ENCODE peak calls at places on chromosome 18, in eight cellular contexts. One of them, this sample, is unnamed.

GRCh38 chr18:77087391-77088141 is 45.0 kb downstream of the MBP start:
- DNase-seq in transverse colon: peak
- DNase-seq in body of pancreas: peak
- DNase-seq in ovary: peak
- DNase-seq in spleen: peak
- DNase-seq in A549: no peak
- DNase-seq in upper lobe of left lung: no peak
- DNase-seq in sigmoid colon: peak
- DNase-seq in this sample: no peak

GRCh38 chr18:34809697-34810096 is 99.6 kb downstream of the DTNA start:
- DNase-seq in transverse colon: peak
- DNase-seq in body of pancreas: peak
- DNase-seq in ovary: peak
- DNase-seq in spleen: no peak
- DNase-seq in A549: peak
- DNase-seq in upper lobe of left lung: no peak
- DNase-seq in sigmoid colon: peak
- DNase-seq in this sample: peak

GRCh38 chr18:62437520-62438329 is 85.1 kb upstream of the ZCCHC2 start:
- DNase-seq in transverse colon: peak
- DNase-seq in body of pancreas: no peak
- DNase-seq in ovary: no peak
- DNase-seq in spleen: no peak
- DNase-seq in A549: no peak
- DNase-seq in upper lobe of left lung: no peak
- DNase-seq in sigmoid colon: no peak
- DNase-seq in this sample: peak

GRCh38 chr18:63237486-63237885 is 82.1 kb downstream of the BCL2 start:
- DNase-seq in transverse colon: no peak
- DNase-seq in body of pancreas: no peak
- DNase-seq in ovary: no peak
- DNase-seq in spleen: no peak
- DNase-seq in A549: peak
- DNase-seq in upper lobe of left lung: no peak
- DNase-seq in sigmoid colon: no peak
- DNase-seq in this sample: no peak

GRCh38 chr18:6370886-6371635 is 43.6 kb downstream of the L3MBTL4 start:
- DNase-seq in transverse colon: peak
- DNase-seq in body of pancreas: peak
- DNase-seq in ovary: peak
- DNase-seq in spleen: no peak
- DNase-seq in A549: no peak
- DNase-seq in upper lobe of left lung: peak
- DNase-seq in sigmoid colon: no peak
- DNase-seq in this sample: no peak

GRCh38 chr18:6382968-6383367 is 31.7 kb downstream of the L3MBTL4 start:
- DNase-seq in transverse colon: no peak
- DNase-seq in body of pancreas: no peak
- DNase-seq in ovary: no peak
- DNase-seq in spleen: no peak
- DNase-seq in A549: no peak
- DNase-seq in upper lobe of left lung: peak
- DNase-seq in sigmoid colon: no peak
- DNase-seq in this sample: no peak

GRCh38 chr18:63162271-63163014 is 157.1 kb downstream of the BCL2 start:
- DNase-seq in transverse colon: peak
- DNase-seq in body of pancreas: no peak
- DNase-seq in ovary: no peak
- DNase-seq in spleen: peak
- DNase-seq in A549: no peak
- DNase-seq in upper lobe of left lung: no peak
- DNase-seq in sigmoid colon: no peak
- DNase-seq in this sample: no peak

GRCh38 chr18:22446325-22446724 is 28.6 kb upstream of the CTAGE1 start:
- DNase-seq in transverse colon: no peak
- DNase-seq in body of pancreas: no peak
- DNase-seq in ovary: no peak
- DNase-seq in spleen: no peak
- DNase-seq in A549: no peak
- DNase-seq in upper lobe of left lung: no peak
- DNase-seq in sigmoid colon: no peak
- DNase-seq in this sample: no peak

GRCh38 chr18:21265971-21266673 is 24.1 kb downstream of the GREB1L start:
- DNase-seq in transverse colon: no peak
- DNase-seq in body of pancreas: no peak
- DNase-seq in ovary: no peak
- DNase-seq in spleen: no peak
- DNase-seq in A549: no peak
- DNase-seq in upper lobe of left lung: no peak
- DNase-seq in sigmoid colon: no peak
- DNase-seq in this sample: no peak
- H3K4me3 ChIP-seq in transverse colon: no peak
- H3K4me3 ChIP-seq in body of pancreas: no peak
- H3K4me3 ChIP-seq in ovary: no peak
- H3K4me3 ChIP-seq in spleen: no peak
- H3K4me3 ChIP-seq in A549: no peak
- H3K4me3 ChIP-seq in upper lobe of left lung: no peak
- H3K4me3 ChIP-seq in sigmoid colon: no peak
- H3K4me3 ChIP-seq in this sample: no peak

GRCh38 chr18:46104128-46104911 is at the start of gene HAUS1:
- DNase-seq in transverse colon: peak
- DNase-seq in body of pancreas: peak
- DNase-seq in ovary: peak
- DNase-seq in spleen: peak
- DNase-seq in A549: peak
- DNase-seq in upper lobe of left lung: peak
- DNase-seq in sigmoid colon: peak
- DNase-seq in this sample: peak
- TF ChIP-seq POLR2A in transverse colon: peak
- TF ChIP-seq POLR2A in body of pancreas: peak
- TF ChIP-seq POLR2A in ovary: peak
- TF ChIP-seq POLR2A in spleen: no peak
- TF ChIP-seq POLR2A in A549: peak
- TF ChIP-seq POLR2A in upper lobe of left lung: peak
- TF ChIP-seq POLR2A in sigmoid colon: peak
- TF ChIP-seq POLR2A in this sample: peak

GRCh38 chr18:12307871-12308385 is at the start of gene TUBB6:
- DNase-seq in transverse colon: peak
- DNase-seq in body of pancreas: peak
- DNase-seq in ovary: peak
- DNase-seq in spleen: peak
- DNase-seq in A549: peak
- DNase-seq in upper lobe of left lung: peak
- DNase-seq in sigmoid colon: peak
- DNase-seq in this sample: peak

GRCh38 chr18:12310762-12311161 is 2.7 kb downstream of the TUBB6 start:
- DNase-seq in transverse colon: no peak
- DNase-seq in body of pancreas: no peak
- DNase-seq in ovary: no peak
- DNase-seq in spleen: no peak
- DNase-seq in A549: no peak
- DNase-seq in upper lobe of left lung: no peak
- DNase-seq in sigmoid colon: peak
- DNase-seq in this sample: no peak

GRCh38 chr18:12308386-12309100 is 502 bp downstream of the TUBB6 start:
- DNase-seq in transverse colon: peak
- DNase-seq in body of pancreas: peak
- DNase-seq in ovary: peak
- DNase-seq in spleen: peak
- DNase-seq in A549: peak
- DNase-seq in upper lobe of left lung: peak
- DNase-seq in sigmoid colon: peak
- DNase-seq in this sample: peak

GRCh38 chr18:12307251-12307736 is 747 bp upstream of the TUBB6 start:
- DNase-seq in transverse colon: peak
- DNase-seq in body of pancreas: peak
- DNase-seq in ovary: peak
- DNase-seq in spleen: peak
- DNase-seq in A549: no peak
- DNase-seq in upper lobe of left lung: no peak
- DNase-seq in sigmoid colon: peak
- DNase-seq in this sample: no peak

GRCh38 chr18:12309683-12310198 is 1.7 kb downstream of the TUBB6 start:
- DNase-seq in transverse colon: no peak
- DNase-seq in body of pancreas: no peak
- DNase-seq in ovary: no peak
- DNase-seq in spleen: no peak
- DNase-seq in A549: no peak
- DNase-seq in upper lobe of left lung: no peak
- DNase-seq in sigmoid colon: no peak
- DNase-seq in this sample: no peak
- H3K27ac ChIP-seq in transverse colon: peak
- H3K27ac ChIP-seq in body of pancreas: peak
- H3K27ac ChIP-seq in ovary: peak
- H3K27ac ChIP-seq in spleen: no peak
- H3K27ac ChIP-seq in A549: peak
- H3K27ac ChIP-seq in upper lobe of left lung: peak
- H3K27ac ChIP-seq in sigmoid colon: peak
- H3K27ac ChIP-seq in this sample: no peak

DNA sequence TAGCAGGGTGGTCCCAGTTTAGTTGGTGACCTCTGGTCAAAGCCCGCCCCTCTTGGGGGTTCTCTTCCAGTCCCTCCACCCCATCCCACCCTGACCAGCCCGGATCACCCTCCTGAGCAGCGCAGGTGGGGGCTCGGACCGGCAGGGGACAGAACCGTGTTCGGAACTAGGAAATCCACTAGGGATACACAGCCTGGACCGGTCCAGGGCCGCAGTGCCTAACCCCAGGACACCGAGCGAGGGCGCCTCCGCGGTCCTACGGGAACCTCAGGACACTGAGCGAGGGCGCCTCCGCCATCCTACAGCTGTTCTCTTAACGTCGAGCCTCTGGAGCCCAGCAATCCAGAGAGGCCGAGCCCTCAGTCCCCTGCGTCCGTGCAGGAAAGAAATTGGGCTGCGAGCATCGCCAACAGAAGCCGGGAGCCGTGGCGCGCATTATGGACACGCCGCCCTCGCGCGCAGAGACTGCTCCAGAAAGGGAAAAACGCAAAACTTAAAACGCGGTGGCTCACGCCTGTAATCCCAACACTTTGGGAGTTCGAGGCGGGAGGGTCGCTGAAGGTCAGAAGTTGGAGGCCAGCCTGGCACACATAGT is 8.5 kb downstream of the RAX start:
- DNase-seq in transverse colon: no peak
- DNase-seq in body of pancreas: no peak
- DNase-seq in ovary: no peak
- DNase-seq in spleen: no peak
- DNase-seq in A549: no peak
- DNase-seq in upper lobe of left lung: no peak
- DNase-seq in sigmoid colon: no peak
- DNase-seq in this sample: no peak
- H3K4me3 ChIP-seq in transverse colon: no peak
- H3K4me3 ChIP-seq in body of pancreas: no peak
- H3K4me3 ChIP-seq in ovary: no peak
- H3K4me3 ChIP-seq in spleen: peak
- H3K4me3 ChIP-seq in A549: peak
- H3K4me3 ChIP-seq in upper lobe of left lung: no peak
- H3K4me3 ChIP-seq in sigmoid colon: no peak
- H3K4me3 ChIP-seq in this sample: no peak

GRCh38 chr18:27142891-27143290 is 42.2 kb downstream of the CHST9 start:
- DNase-seq in transverse colon: no peak
- DNase-seq in body of pancreas: no peak
- DNase-seq in ovary: no peak
- DNase-seq in spleen: no peak
- DNase-seq in A549: no peak
- DNase-seq in upper lobe of left lung: no peak
- DNase-seq in sigmoid colon: no peak
- DNase-seq in this sample: no peak
- TF ChIP-seq POLR2A in transverse colon: no peak
- TF ChIP-seq POLR2A in body of pancreas: no peak
- TF ChIP-seq POLR2A in ovary: no peak
- TF ChIP-seq POLR2A in spleen: no peak
- TF ChIP-seq POLR2A in A549: no peak
- TF ChIP-seq POLR2A in upper lobe of left lung: no peak
- TF ChIP-seq POLR2A in sigmoid colon: no peak
- TF ChIP-seq POLR2A in this sample: no peak

GRCh38 chr18:37608876-37609275 is 43.3 kb upstream of the CELF4 start:
- DNase-seq in transverse colon: no peak
- DNase-seq in body of pancreas: no peak
- DNase-seq in ovary: no peak
- DNase-seq in spleen: no peak
- DNase-seq in A549: no peak
- DNase-seq in upper lobe of left lung: no peak
- DNase-seq in sigmoid colon: no peak
- DNase-seq in this sample: no peak

GRCh38 chr18:37611623-37612279 is 46.2 kb upstream of the CELF4 start:
- DNase-seq in transverse colon: no peak
- DNase-seq in body of pancreas: no peak
- DNase-seq in ovary: no peak
- DNase-seq in spleen: no peak
- DNase-seq in A549: no peak
- DNase-seq in upper lobe of left lung: no peak
- DNase-seq in sigmoid colon: no peak
- DNase-seq in this sample: no peak

GRCh38 chr18:37612519-37612918 is 46.9 kb upstream of the CELF4 start:
- DNase-seq in transverse colon: no peak
- DNase-seq in body of pancreas: no peak
- DNase-seq in ovary: no peak
- DNase-seq in spleen: no peak
- DNase-seq in A549: no peak
- DNase-seq in upper lobe of left lung: no peak
- DNase-seq in sigmoid colon: no peak
- DNase-seq in this sample: no peak

GRCh38 chr18:37604032-37604431 is 38.4 kb upstream of the CELF4 start:
- DNase-seq in transverse colon: no peak
- DNase-seq in body of pancreas: no peak
- DNase-seq in ovary: no peak
- DNase-seq in spleen: no peak
- DNase-seq in A549: no peak
- DNase-seq in upper lobe of left lung: no peak
- DNase-seq in sigmoid colon: no peak
- DNase-seq in this sample: no peak

GRCh38 chr18:37607281-37607680 is 41.7 kb upstream of the CELF4 start:
- DNase-seq in transverse colon: no peak
- DNase-seq in body of pancreas: no peak
- DNase-seq in ovary: no peak
- DNase-seq in spleen: no peak
- DNase-seq in A549: no peak
- DNase-seq in upper lobe of left lung: no peak
- DNase-seq in sigmoid colon: no peak
- DNase-seq in this sample: no peak
- H3K27ac ChIP-seq in transverse colon: no peak
- H3K27ac ChIP-seq in body of pancreas: no peak
- H3K27ac ChIP-seq in ovary: no peak
- H3K27ac ChIP-seq in spleen: no peak
- H3K27ac ChIP-seq in A549: no peak
- H3K27ac ChIP-seq in upper lobe of left lung: no peak
- H3K27ac ChIP-seq in sigmoid colon: no peak
- H3K27ac ChIP-seq in this sample: no peak

GRCh38 chr18:30957086-30957485 is 85.5 kb downstream of the DSC3 start:
- DNase-seq in transverse colon: no peak
- DNase-seq in body of pancreas: no peak
- DNase-seq in ovary: no peak
- DNase-seq in spleen: no peak
- DNase-seq in A549: no peak
- DNase-seq in upper lobe of left lung: no peak
- DNase-seq in sigmoid colon: no peak
- DNase-seq in this sample: no peak
- H3K4me3 ChIP-seq in transverse colon: no peak
- H3K4me3 ChIP-seq in body of pancreas: no peak
- H3K4me3 ChIP-seq in ovary: no peak
- H3K4me3 ChIP-seq in spleen: no peak
- H3K4me3 ChIP-seq in A549: no peak
- H3K4me3 ChIP-seq in upper lobe of left lung: no peak
- H3K4me3 ChIP-seq in sigmoid colon: no peak
- H3K4me3 ChIP-seq in this sample: no peak